ENCODE peak calls at places on chromosomes 12 and 14, in six cellular contexts. V is GM20000, Y is IMR-90, K is cardiac muscle cell, J is AG04450, C is tibial artery. P is an unnamed sample.

GRCh38 chr12:7107181-7108041 is 1.6 kb downstream of the C1RL start:
- DNase-seq in Y (no peak), K (peak), C (peak), J (no peak), V (no peak), P (no peak)

GRCh38 chr12:79223761-79224160 is 359.2 kb downstream of the SYT1 start:
- DNase-seq in K (no peak), V (no peak), J (no peak), C (no peak), Y (no peak), P (no peak)

GRCh38 chr14:50312734-50313054 is 570 bp downstream of the DMAC2L start:
- DNase-seq in J (no peak), Y (no peak), C (no peak), K (no peak), V (no peak), P (no peak)

GRCh38 chr12:104121001-104121400 is 17.0 kb downstream of the NFYB start:
- DNase-seq in J (peak), C (no peak), V (no peak), K (peak), Y (peak), P (no peak)

GRCh38 chr14:65847065-65847847 is 434.7 kb downstream of the FUT8 start:
- DNase-seq in K (no peak), V (peak), C (no peak), J (no peak), Y (no peak), P (no peak)

GRCh38 chr12:57755454-57756372 is 810 bp downstream of the MARCHF9 start:
- DNase-seq in C (no peak), V (peak), J (no peak), K (no peak), Y (no peak), P (no peak)

GRCh38 chr12:117583677-117584076 is 222.3 kb upstream of the NOS1 start:
- DNase-seq in K (no peak), C (no peak), Y (no peak), V (no peak), J (no peak), P (no peak)

GRCh38 chr14:91351508-91351853 is 66.1 kb downstream of the CCDC88C start:
- DNase-seq in Y (no peak), J (no peak), C (no peak), V (no peak), K (no peak), P (no peak)

GRCh38 chr12:18383203-18383602 is 121.9 kb downstream of the PIK3C2G start:
- DNase-seq in V (no peak), Y (peak), K (peak), C (no peak), J (peak), P (no peak)

GRCh38 chr14:65972346-65972745 is 513.8 kb upstream of the CCDC196 start:
- DNase-seq in V (no peak), Y (no peak), C (no peak), K (peak), J (no peak), P (no peak)

GRCh38 chr12:52581481-52581880 is 7.8 kb upstream of the KRT74 start:
- DNase-seq in V (no peak), K (peak), J (no peak), Y (peak), C (peak), P (no peak)

GRCh38 chr12:8709124-8709830 is 11.5 kb downstream of the RIMKLB start:
- DNase-seq in Y (no peak), C (no peak), K (no peak), V (no peak), J (no peak), P (no peak)

GRCh38 chr12:122834921-122835692 is at the start of gene HIP1R:
- DNase-seq in C (peak), V (peak), Y (no peak), J (no peak), K (no peak), P (peak)

GRCh38 chr12:69821441-69822204 is 3.4 kb upstream of the MYRFL start:
- DNase-seq in C (no peak), K (peak), Y (peak), J (peak), V (no peak), P (no peak)

GRCh38 chr12:12612403-12612802 is 727 bp downstream of the CREBL2 start:
- DNase-seq in K (peak), V (peak), C (no peak), J (peak), Y (peak), P (no peak)

GRCh38 chr12:7207866-7208612 is 18.6 kb downstream of the PEX5 start:
- DNase-seq in C (no peak), V (no peak), Y (no peak), J (no peak), K (no peak), P (no peak)

GRCh38 chr14:29518335-29518734 is 409.3 kb downstream of the PRKD1 start:
- DNase-seq in C (no peak), V (no peak), J (no peak), Y (peak), K (peak), P (no peak)

GRCh38 chr12:13941258-13942249 is 39.8 kb downstream of the GRIN2B start:
- DNase-seq in Y (peak), C (no peak), V (peak), K (peak), J (no peak), P (peak)

GRCh38 chr12:107543841-107544240 is 141.8 kb upstream of the PWP1 start:
- DNase-seq in C (no peak), V (no peak), K (no peak), J (no peak), Y (no peak), P (no peak)

DNA sequence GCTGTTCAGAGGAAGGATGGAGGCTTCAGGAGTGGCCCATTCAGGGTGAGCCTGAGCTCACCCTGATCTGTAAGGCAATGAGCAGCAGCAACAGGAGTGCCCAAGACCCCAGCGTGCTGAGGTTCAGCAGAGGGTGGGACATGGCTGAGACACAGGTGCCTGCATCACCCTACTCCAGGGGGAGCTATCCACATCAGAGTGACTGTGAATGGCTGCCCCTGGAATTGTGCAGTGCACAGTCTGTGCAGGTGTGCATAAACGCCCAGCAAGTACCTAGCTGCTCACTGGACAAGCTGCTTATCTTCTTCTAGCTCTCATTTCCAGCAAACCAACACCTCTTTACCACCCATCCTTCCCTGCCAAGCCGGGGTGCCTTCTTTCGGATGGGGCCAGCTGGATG is 140.6 kb upstream of the PRMT8 start:
- DNase-seq in C (no peak), J (no peak), K (no peak), Y (no peak), V (no peak), P (no peak)
- TF ChIP-seq CTCF in C (no peak), J (no peak), K (no peak), Y (no peak), V (no peak), P (peak)

GRCh38 chr12:30797689-30798088 is 42.9 kb upstream of the CAPRIN2 start:
- DNase-seq in K (no peak), V (no peak), J (no peak), C (no peak), Y (no peak), P (no peak)
- TF ChIP-seq CTCF in K (peak), V (no peak), J (no peak), C (no peak), Y (no peak), P (no peak)

DNA sequence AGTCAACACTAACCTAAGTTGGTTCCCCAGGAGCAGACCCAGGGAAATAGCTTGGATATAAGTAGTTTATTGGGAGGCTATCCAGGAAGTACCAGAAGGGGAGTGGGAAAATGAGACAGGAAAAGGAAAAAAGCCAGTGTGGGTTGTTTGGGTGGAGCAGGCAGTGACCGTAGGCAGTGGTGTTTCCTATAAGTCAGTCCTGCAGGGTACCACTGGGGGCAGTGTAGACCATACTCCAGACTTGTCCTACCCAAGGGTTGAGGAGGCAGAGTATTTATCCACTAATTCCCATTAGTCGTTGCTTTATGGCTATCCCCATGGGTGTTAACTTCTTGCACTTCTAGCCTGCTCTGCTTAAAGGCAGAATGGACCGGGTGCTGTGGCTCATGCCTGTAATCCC is 6.4 kb upstream of the CCDC60 start:
- DNase-seq in J (no peak), C (no peak), V (no peak), K (no peak), Y (no peak), P (no peak)
- TF ChIP-seq CTCF in J (no peak), C (peak), V (no peak), K (no peak), Y (no peak), P (peak)

DNA sequence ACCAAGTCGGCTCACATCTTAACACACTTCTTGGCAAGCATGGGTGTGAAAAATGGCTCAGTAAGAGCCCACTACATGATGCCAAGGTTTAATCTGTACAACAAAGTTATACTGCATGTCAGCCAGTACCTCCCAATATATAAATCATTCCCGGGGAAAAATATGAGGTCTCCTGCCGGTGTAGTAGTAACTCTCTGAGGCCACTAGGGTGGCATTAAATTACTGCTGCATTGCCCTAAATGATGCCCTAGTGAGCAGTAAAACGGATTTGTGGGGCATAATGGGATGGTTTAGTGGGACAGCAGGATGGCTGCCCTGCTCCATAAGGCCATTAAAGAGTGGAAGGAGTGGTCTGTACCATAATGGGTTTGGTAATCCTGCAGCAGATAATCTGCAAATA is 267.7 kb downstream of the MED13L start:
- DNase-seq in Y (no peak), C (no peak), K (no peak), J (no peak), V (no peak), P (no peak)
- TF ChIP-seq CTCF in Y (peak), C (peak), K (peak), J (peak), V (no peak), P (peak)